ENCODE peak calls at places on chromosomes 1 and 21, in four cellular contexts. P, A, F and D are unnamed samples.

GRCh38 chr1:41662061-41662655 is 177.7 kb upstream of the EDN2 start:
- DNase-seq in P (peak), A (peak), F (peak), D (peak)

GRCh38 chr21:33229776-33230517 is at the start of gene IFNAR2:
- DNase-seq in F (peak), A (peak), P (peak), D (peak)

GRCh38 chr1:165392634-165393571 is 36.4 kb upstream of the LMX1A start:
- DNase-seq in F (peak), P (peak), A (peak), D (peak)

GRCh38 chr1:15620155-15620545 is 2.9 kb downstream of the DDI2 start:
- DNase-seq in A (no peak), P (peak), F (no peak), D (peak)

GRCh38 chr21:33395866-33396265 is 7.3 kb upstream of the IFNGR2 start:
- DNase-seq in A (no peak), P (no peak), F (no peak), D (no peak)

GRCh38 chr1:155297431-155297830 is 3.8 kb downstream of the PKLR start:
- DNase-seq in A (no peak), P (no peak), F (no peak), D (no peak)

GRCh38 chr1:21634481-21635137 is 34.5 kb downstream of the RAP1GAP start:
- DNase-seq in P (no peak), A (no peak), F (no peak), D (no peak)

GRCh38 chr1:220275430-220275829 is 3.2 kb upstream of the RAB3GAP2 start:
- DNase-seq in F (no peak), A (no peak), P (no peak), D (no peak)

GRCh38 chr1:3348196-3348865 is 106.1 kb upstream of the ARHGEF16 start:
- DNase-seq in P (no peak), F (no peak), A (no peak), D (no peak)

GRCh38 chr1:99005142-99005491 is 456 bp upstream of the PLPPR5 start:
- DNase-seq in P (no peak), F (no peak), A (no peak), D (no peak)

GRCh38 chr21:43991447-43991991 is 20.6 kb upstream of the TRAPPC10 start:
- DNase-seq in F (no peak), A (no peak), P (no peak), D (no peak)

GRCh38 chr1:55215194-55216021 is at the start of gene USP24:
- DNase-seq in P (peak), F (peak), A (no peak), D (peak)

GRCh38 chr1:236172041-236172579 is 29.8 kb downstream of the GPR137B start:
- DNase-seq in P (no peak), F (no peak), A (no peak), D (no peak)

GRCh38 chr1:46102769-46103476 is 29.5 kb downstream of the PIK3R3 start:
- DNase-seq in F (no peak), P (peak), A (no peak), D (peak)

GRCh38 chr21:24045775-24046215 is 1561.5 kb downstream of the MRPL39 start:
- DNase-seq in P (peak), A (peak), F (peak), D (no peak)

GRCh38 chr1:115277276-115277675 is 60.8 kb downstream of the NGF start:
- DNase-seq in A (no peak), F (no peak), P (peak), D (peak)

GRCh38 chr21:32240708-32241433 is 38.0 kb downstream of the MIS18A start:
- DNase-seq in F (no peak), A (no peak), P (peak), D (no peak)

GRCh38 chr1:110370827-110371226 is 20.0 kb downstream of the SLC16A4 start:
- DNase-seq in A (no peak), P (peak), F (no peak), D (peak)

GRCh38 chr1:173383341-173383740 is 93.8 kb upstream of the PRDX6 start:
- DNase-seq in F (no peak), P (peak), A (no peak), D (no peak)

GRCh38 chr1:180366386-180367068 is 135.8 kb downstream of the ACBD6 start:
- DNase-seq in F (no peak), P (peak), A (no peak), D (no peak)

GRCh38 chr1:192810253-192810880 is 1.5 kb downstream of the RGS2 start:
- DNase-seq in F (peak), A (no peak), P (peak), D (peak)

GRCh38 chr1:104380003-104380402 is 630.3 kb downstream of the AMY1C start:
- DNase-seq in A (no peak), P (no peak), F (no peak), D (no peak)

GRCh38 chr1:58727363-58727762 is 27.5 kb upstream of the MYSM1 start:
- DNase-seq in P (peak), A (no peak), F (no peak), D (peak)

GRCh38 chr1:80457409-80457808 is 1343.3 kb upstream of the ADGRL2 start:
- DNase-seq in F (no peak), A (no peak), P (peak), D (no peak)

GRCh38 chr1:200659269-200659668 is 10.4 kb downstream of the DDX59 start:
- DNase-seq in F (no peak), A (no peak), P (no peak), D (peak)

GRCh38 chr1:119743308-119743707 is 25.4 kb downstream of the HMGCS2 start:
- DNase-seq in P (no peak), F (no peak), A (no peak), D (no peak)

GRCh38 chr1:229128209-229128608 is 142.7 kb upstream of the RAB4A start:
- DNase-seq in P (no peak), A (no peak), F (no peak), D (no peak)

GRCh38 chr1:229131243-229132105 is 139.4 kb upstream of the RAB4A start:
- DNase-seq in A (no peak), F (no peak), P (no peak), D (no peak)

GRCh38 chr1:229132106-229132443 is 138.8 kb upstream of the RAB4A start:
- DNase-seq in F (no peak), A (no peak), P (no peak), D (no peak)

GRCh38 chr1:229129306-229130027 is 141.4 kb upstream of the RAB4A start:
- DNase-seq in P (no peak), A (no peak), F (no peak), D (no peak)

GRCh38 chr1:229130028-229130668 is 140.8 kb upstream of the RAB4A start:
- DNase-seq in F (no peak), P (no peak), A (no peak), D (no peak)
- H3K4me3 ChIP-seq in F (no peak), P (no peak), A (no peak), D (no peak)

DNA sequence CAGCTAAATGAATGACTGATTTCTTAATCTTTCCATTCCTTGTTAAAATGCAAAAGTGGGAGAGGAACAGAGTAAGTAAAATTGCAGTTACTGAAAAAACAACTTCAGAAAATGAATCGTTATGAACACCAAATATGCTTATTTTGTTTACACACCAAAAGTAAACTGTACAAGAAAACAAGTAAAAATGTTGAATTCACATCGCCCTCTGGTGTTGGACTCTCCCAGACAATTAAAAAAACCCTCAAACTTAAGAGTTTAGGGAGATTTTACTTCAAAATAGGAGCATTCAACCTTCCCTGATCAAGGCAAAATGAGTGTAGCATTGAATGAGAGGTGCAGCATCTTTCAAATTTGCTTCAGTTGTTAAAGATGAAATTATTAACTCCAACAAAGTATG is 19.4 kb upstream of the ESRRG start:
- DNase-seq in P (peak), F (no peak), A (no peak), D (peak)
- TF ChIP-seq CTCF in P (no peak), F (no peak), A (no peak), D (peak)

GRCh38 chr1:207028884-207029283 is 3.7 kb downstream of the C1orf116 start:
- DNase-seq in F (no peak), P (no peak), A (no peak), D (peak)
- H3K4me3 ChIP-seq in F (no peak), P (no peak), A (no peak), D (peak)

DNA sequence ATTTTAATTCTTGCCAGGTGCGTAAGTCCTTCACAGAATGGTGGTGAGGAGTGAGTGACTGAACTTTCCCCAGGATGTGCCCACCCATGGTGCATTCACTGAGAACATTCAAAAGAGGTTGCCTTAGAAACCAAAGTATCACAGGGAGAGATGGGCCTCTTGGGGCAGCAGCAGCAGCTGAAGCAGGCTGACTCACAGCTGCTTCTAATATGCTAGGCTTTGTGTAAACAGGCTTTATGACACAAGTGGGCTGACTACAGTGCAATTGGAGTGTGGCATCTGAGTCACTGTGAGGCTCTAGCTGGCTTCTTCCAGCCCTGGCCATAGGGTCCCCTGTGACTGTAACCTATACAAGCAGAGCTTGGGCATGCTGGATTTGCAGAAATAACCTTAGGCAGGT is 12.6 kb downstream of the PIGP start:
- DNase-seq in P (peak), F (peak), A (no peak), D (peak)
- TF ChIP-seq CTCF in P (no peak), F (no peak), A (no peak), D (peak)

GRCh38 chr21:38308785-38309119 is 52.0 kb downstream of the KCNJ15 start:
- DNase-seq in A (no peak), P (no peak), F (no peak), D (no peak)
- H3K4me3 ChIP-seq in A (no peak), P (no peak), F (no peak), D (no peak)

GRCh38 chr1:31335007-31335406 is 37.9 kb downstream of the FABP3 start:
- DNase-seq in P (peak), A (no peak), F (no peak), D (peak)
- TF ChIP-seq CTCF in P (peak), A (peak), F (no peak), D (peak)

DNA sequence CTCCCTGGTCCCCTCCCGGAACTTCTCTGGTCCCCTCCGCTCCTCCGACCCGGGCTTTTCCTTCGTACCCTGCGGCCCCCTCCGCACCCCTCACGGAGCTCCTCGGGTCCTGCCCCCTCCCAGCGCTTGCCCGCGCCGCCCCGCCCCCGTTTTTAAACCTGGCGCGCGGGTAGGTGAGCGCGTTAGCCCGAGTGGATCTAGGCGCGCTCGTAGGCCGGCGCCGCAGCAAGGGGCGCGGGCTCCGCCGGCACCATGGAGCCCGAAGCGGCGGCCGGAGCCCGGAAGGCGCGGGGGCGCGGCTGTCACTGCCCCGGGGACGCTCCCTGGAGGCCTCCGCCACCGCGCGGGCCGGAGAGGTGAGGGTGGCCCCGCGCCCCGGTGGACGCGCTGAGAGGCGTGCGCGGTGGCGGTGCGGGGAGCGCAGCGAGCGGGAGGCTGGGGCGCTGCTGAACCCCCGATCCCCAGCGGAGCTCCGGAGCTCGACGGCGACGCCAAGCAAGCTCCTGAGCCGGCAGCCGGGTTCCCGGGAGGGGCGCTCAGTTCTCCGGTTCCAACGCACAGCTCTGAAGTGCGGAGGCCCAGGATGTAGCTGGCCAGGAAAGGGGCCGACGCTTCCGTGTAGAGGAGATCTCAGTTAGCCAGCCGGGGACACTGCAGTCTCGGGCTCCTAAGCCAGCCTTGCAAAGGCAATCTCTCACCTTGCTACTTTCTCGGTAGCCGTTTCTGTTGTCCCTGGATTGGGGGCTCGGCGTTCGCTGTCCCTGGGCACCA is at the start of gene RIPPLY3:
- DNase-seq in P (peak), A (no peak), F (no peak), D (peak)
- H3K4me3 ChIP-seq in P (peak), A (peak), F (peak), D (peak)

DNA sequence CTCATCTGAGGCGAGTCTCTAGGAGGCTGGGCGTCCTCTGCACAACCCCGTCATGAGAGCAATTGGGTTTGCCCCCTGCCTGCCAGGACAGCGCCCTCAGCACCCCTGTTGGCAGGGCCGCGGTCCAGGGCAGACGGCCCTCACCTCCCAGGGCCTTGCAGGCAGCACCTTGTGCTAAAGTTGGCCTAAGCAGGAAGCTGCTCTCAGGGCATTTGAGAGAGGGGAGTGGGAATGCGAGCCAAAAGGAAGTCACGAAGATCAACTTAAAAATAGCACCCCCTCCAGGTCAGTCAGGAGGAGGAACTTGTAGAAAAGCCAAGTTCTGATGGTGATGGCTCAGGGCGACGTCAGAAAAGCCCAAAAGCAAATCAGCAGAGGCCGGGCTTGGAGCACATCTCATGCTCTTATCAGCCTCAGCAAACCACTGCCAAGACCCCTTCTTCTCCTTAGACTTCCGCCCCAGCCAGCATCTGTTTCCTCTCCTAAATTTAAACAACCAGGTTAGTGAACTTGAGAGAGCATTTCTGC is 12.6 kb upstream of the ADORA3 start:
- DNase-seq in P (peak), A (no peak), F (peak), D (peak)
- TF ChIP-seq CTCF in P (peak), A (peak), F (peak), D (no peak)